ENCODE peak calls at places on chromosome 4, in ten cellular contexts. One of them, this sample, is unnamed.

GRCh38 chr4:23856630-23857029 is 33.2 kb downstream of the PPARGC1A start:
- DNase-seq in mucosa of descending colon: peak
- DNase-seq in upper lobe of right lung: peak
- DNase-seq in transverse colon: peak
- DNase-seq in fibroblast of the conjunctiva: no peak
- DNase-seq in NCI-H510A treated with DMSO at 0.1 percent for 48 hours: no peak
- DNase-seq in lower lobe of right lung: peak
- DNase-seq in NCI-H1092 treated with DMSO at 0.1 percent for 48 hours: no peak
- DNase-seq in NCI-H2081: no peak
- DNase-seq in SHP77 treated with DMSO at 0.1 percent for 48 hours: no peak
- DNase-seq in this sample: peak

GRCh38 chr4:73007526-73008100 is 61.9 kb downstream of the COX18 start:
- DNase-seq in mucosa of descending colon: no peak
- DNase-seq in upper lobe of right lung: no peak
- DNase-seq in transverse colon: no peak
- DNase-seq in fibroblast of the conjunctiva: no peak
- DNase-seq in NCI-H510A treated with DMSO at 0.1 percent for 48 hours: no peak
- DNase-seq in lower lobe of right lung: no peak
- DNase-seq in NCI-H1092 treated with DMSO at 0.1 percent for 48 hours: no peak
- DNase-seq in NCI-H2081: no peak
- DNase-seq in SHP77 treated with DMSO at 0.1 percent for 48 hours: no peak
- DNase-seq in this sample: no peak

GRCh38 chr4:125353131-125353530 is 38.4 kb downstream of the FAT4 start:
- DNase-seq in mucosa of descending colon: no peak
- DNase-seq in upper lobe of right lung: no peak
- DNase-seq in transverse colon: no peak
- DNase-seq in fibroblast of the conjunctiva: no peak
- DNase-seq in NCI-H510A treated with DMSO at 0.1 percent for 48 hours: no peak
- DNase-seq in lower lobe of right lung: no peak
- DNase-seq in NCI-H1092 treated with DMSO at 0.1 percent for 48 hours: no peak
- DNase-seq in NCI-H2081: no peak
- DNase-seq in SHP77 treated with DMSO at 0.1 percent for 48 hours: no peak
- DNase-seq in this sample: no peak

GRCh38 chr4:912548-913279 is 19.4 kb downstream of the GAK start:
- DNase-seq in mucosa of descending colon: peak
- DNase-seq in upper lobe of right lung: peak
- DNase-seq in transverse colon: peak
- DNase-seq in fibroblast of the conjunctiva: no peak
- DNase-seq in NCI-H510A treated with DMSO at 0.1 percent for 48 hours: no peak
- DNase-seq in lower lobe of right lung: peak
- DNase-seq in NCI-H1092 treated with DMSO at 0.1 percent for 48 hours: no peak
- DNase-seq in NCI-H2081: no peak
- DNase-seq in SHP77 treated with DMSO at 0.1 percent for 48 hours: no peak
- DNase-seq in this sample: no peak

GRCh38 chr4:138645289-138645688 is 370.3 kb upstream of the NOCT start:
- DNase-seq in mucosa of descending colon: no peak
- DNase-seq in upper lobe of right lung: no peak
- DNase-seq in transverse colon: no peak
- DNase-seq in fibroblast of the conjunctiva: no peak
- DNase-seq in NCI-H510A treated with DMSO at 0.1 percent for 48 hours: no peak
- DNase-seq in lower lobe of right lung: no peak
- DNase-seq in NCI-H1092 treated with DMSO at 0.1 percent for 48 hours: no peak
- DNase-seq in NCI-H2081: no peak
- DNase-seq in SHP77 treated with DMSO at 0.1 percent for 48 hours: no peak
- DNase-seq in this sample: no peak

GRCh38 chr4:129641179-129641578 is 545.2 kb downstream of the C4orf33 start:
- DNase-seq in mucosa of descending colon: peak
- DNase-seq in upper lobe of right lung: no peak
- DNase-seq in transverse colon: peak
- DNase-seq in fibroblast of the conjunctiva: peak
- DNase-seq in NCI-H510A treated with DMSO at 0.1 percent for 48 hours: peak
- DNase-seq in lower lobe of right lung: no peak
- DNase-seq in NCI-H1092 treated with DMSO at 0.1 percent for 48 hours: peak
- DNase-seq in NCI-H2081: peak
- DNase-seq in SHP77 treated with DMSO at 0.1 percent for 48 hours: peak
- DNase-seq in this sample: peak

GRCh38 chr4:103443324-103443723 is 245.2 kb upstream of the CENPE start:
- DNase-seq in mucosa of descending colon: no peak
- DNase-seq in upper lobe of right lung: no peak
- DNase-seq in transverse colon: no peak
- DNase-seq in fibroblast of the conjunctiva: peak
- DNase-seq in NCI-H510A treated with DMSO at 0.1 percent for 48 hours: no peak
- DNase-seq in lower lobe of right lung: no peak
- DNase-seq in NCI-H1092 treated with DMSO at 0.1 percent for 48 hours: no peak
- DNase-seq in NCI-H2081: no peak
- DNase-seq in SHP77 treated with DMSO at 0.1 percent for 48 hours: no peak
- DNase-seq in this sample: no peak

GRCh38 chr4:140136509-140136908 is 17.5 kb downstream of the MAML3 start:
- DNase-seq in mucosa of descending colon: no peak
- DNase-seq in upper lobe of right lung: no peak
- DNase-seq in transverse colon: no peak
- DNase-seq in fibroblast of the conjunctiva: no peak
- DNase-seq in NCI-H510A treated with DMSO at 0.1 percent for 48 hours: no peak
- DNase-seq in lower lobe of right lung: no peak
- DNase-seq in NCI-H1092 treated with DMSO at 0.1 percent for 48 hours: no peak
- DNase-seq in NCI-H2081: no peak
- DNase-seq in SHP77 treated with DMSO at 0.1 percent for 48 hours: no peak
- DNase-seq in this sample: no peak

GRCh38 chr4:11069581-11069980 is 359.1 kb downstream of the HS3ST1 start:
- DNase-seq in mucosa of descending colon: no peak
- DNase-seq in upper lobe of right lung: no peak
- DNase-seq in transverse colon: no peak
- DNase-seq in fibroblast of the conjunctiva: no peak
- DNase-seq in NCI-H510A treated with DMSO at 0.1 percent for 48 hours: no peak
- DNase-seq in lower lobe of right lung: no peak
- DNase-seq in NCI-H1092 treated with DMSO at 0.1 percent for 48 hours: no peak
- DNase-seq in NCI-H2081: no peak
- DNase-seq in SHP77 treated with DMSO at 0.1 percent for 48 hours: no peak
- DNase-seq in this sample: no peak

GRCh38 chr4:151676301-151676700 is 84.5 kb downstream of the GATB start:
- DNase-seq in mucosa of descending colon: no peak
- DNase-seq in upper lobe of right lung: no peak
- DNase-seq in transverse colon: no peak
- DNase-seq in fibroblast of the conjunctiva: peak
- DNase-seq in NCI-H510A treated with DMSO at 0.1 percent for 48 hours: no peak
- DNase-seq in lower lobe of right lung: no peak
- DNase-seq in NCI-H1092 treated with DMSO at 0.1 percent for 48 hours: peak
- DNase-seq in NCI-H2081: no peak
- DNase-seq in SHP77 treated with DMSO at 0.1 percent for 48 hours: no peak
- DNase-seq in this sample: no peak

GRCh38 chr4:140691369-140691768 is 64.8 kb downstream of the TBC1D9 start:
- DNase-seq in mucosa of descending colon: no peak
- DNase-seq in upper lobe of right lung: no peak
- DNase-seq in transverse colon: no peak
- DNase-seq in fibroblast of the conjunctiva: no peak
- DNase-seq in NCI-H510A treated with DMSO at 0.1 percent for 48 hours: no peak
- DNase-seq in lower lobe of right lung: no peak
- DNase-seq in NCI-H1092 treated with DMSO at 0.1 percent for 48 hours: peak
- DNase-seq in NCI-H2081: no peak
- DNase-seq in SHP77 treated with DMSO at 0.1 percent for 48 hours: peak
- DNase-seq in this sample: no peak

GRCh38 chr4:56786955-56787354 is 34.5 kb downstream of the SPINK2 start:
- DNase-seq in mucosa of descending colon: peak
- DNase-seq in upper lobe of right lung: peak
- DNase-seq in transverse colon: peak
- DNase-seq in fibroblast of the conjunctiva: peak
- DNase-seq in NCI-H510A treated with DMSO at 0.1 percent for 48 hours: peak
- DNase-seq in lower lobe of right lung: peak
- DNase-seq in NCI-H1092 treated with DMSO at 0.1 percent for 48 hours: peak
- DNase-seq in NCI-H2081: no peak
- DNase-seq in SHP77 treated with DMSO at 0.1 percent for 48 hours: no peak
- DNase-seq in this sample: peak

GRCh38 chr4:77074961-77075855 is 581 bp downstream of the CCNI start:
- DNase-seq in mucosa of descending colon: peak
- DNase-seq in upper lobe of right lung: peak
- DNase-seq in transverse colon: peak
- DNase-seq in fibroblast of the conjunctiva: no peak
- DNase-seq in NCI-H510A treated with DMSO at 0.1 percent for 48 hours: peak
- DNase-seq in lower lobe of right lung: peak
- DNase-seq in NCI-H1092 treated with DMSO at 0.1 percent for 48 hours: peak
- DNase-seq in NCI-H2081: peak
- DNase-seq in SHP77 treated with DMSO at 0.1 percent for 48 hours: no peak
- DNase-seq in this sample: peak